ENCODE peak calls at places on chromosomes 2 and 18, in seven cellular contexts. W is endothelial cell, I is cardiac fibroblast, C is HFFc6, P is cardiac muscle cell, Y is astrocyte of the spinal cord, U is GM23338. J is an unnamed sample.

GRCh38 chr2:190149942-190150341 is 87.4 kb upstream of the MSTN start:
- DNase-seq in I (no peak), W (no peak), Y (no peak), C (no peak), U (peak; percentile 3), P (no peak), J (no peak)

GRCh38 chr2:84969511-84970265 is 1.3 kb upstream of the KCMF1 start:
- DNase-seq in W (peak; percentile 8), P (peak; percentile 34), Y (peak; percentile 52), I (peak; percentile 49), U (no peak), C (no peak), J (peak; percentile 40)

GRCh38 chr2:137947714-137948336 is 16.4 kb upstream of the HNMT start:
- DNase-seq in C (peak; percentile 71), P (peak; percentile 72), I (peak; percentile 89), W (peak; percentile 59), Y (peak; percentile 81), U (peak; percentile 75), J (peak; percentile 59)

GRCh38 chr2:64134813-64135212 is 9.4 kb downstream of the PELI1 start:
- DNase-seq in W (no peak), Y (no peak), C (peak; percentile 46), I (no peak), U (no peak), P (no peak), J (no peak)

GRCh38 chr2:118521272-118521671 is 326.2 kb downstream of the EN1 start:
- DNase-seq in I (no peak), W (no peak), P (no peak), C (no peak), U (no peak), Y (no peak), J (no peak)

GRCh38 chr2:101476605-101477208 is 1.8 kb upstream of the RFX8 start:
- DNase-seq in W (no peak), P (no peak), C (no peak), U (no peak), Y (no peak), I (no peak), J (no peak)

GRCh38 chr2:240958366-240959213 is 39.8 kb upstream of the SNED1 start:
- DNase-seq in I (no peak), C (no peak), Y (no peak), U (no peak), W (no peak), P (no peak), J (no peak)

GRCh38 chr2:10408649-10409579 is 39.2 kb downstream of the ODC1 start:
- DNase-seq in Y (peak; percentile 69), U (peak; percentile 91), W (peak; percentile 83), P (peak; percentile 90), I (peak; percentile 69), C (peak; percentile 57), J (peak; percentile 89)

GRCh38 chr2:172198908-172199307 is 96.2 kb upstream of the DLX2 start:
- DNase-seq in U (no peak), I (no peak), P (no peak), W (no peak), Y (no peak), C (no peak), J (no peak)

GRCh38 chr2:39216495-39217191 is 27.1 kb downstream of the CDKL4 start:
- DNase-seq in I (no peak), Y (no peak), W (no peak), P (no peak), C (no peak), U (no peak), J (peak; percentile 89)

GRCh38 chr18:12574494-12575185 is 83.3 kb downstream of the SPIRE1 start:
- DNase-seq in P (no peak), C (no peak), W (no peak), U (no peak), I (peak; percentile 12), Y (no peak), J (no peak)

GRCh38 chr18:10419420-10420103 is 34.9 kb upstream of the APCDD1 start:
- DNase-seq in C (peak; percentile 53), Y (peak; percentile 38), I (peak; percentile 3), P (no peak), W (no peak), U (no peak), J (no peak)

GRCh38 chr2:224369028-224369632 is 32.8 kb downstream of the FAM124B start:
- DNase-seq in I (peak; percentile 73), U (peak; percentile 89), Y (peak; percentile 54), W (peak; percentile 20), C (peak; percentile 38), P (peak; percentile 72), J (peak; percentile 26)

GRCh38 chr2:43279317-43279840 is 53.0 kb upstream of the ZFP36L2 start:
- DNase-seq in P (no peak), W (no peak), C (no peak), I (no peak), Y (no peak), U (no peak), J (no peak)

GRCh38 chr2:20224716-20225293 is at the start of gene SDC1:
- DNase-seq in I (peak; percentile 46), U (peak; percentile 76), W (peak; percentile 49), C (peak; percentile 37), Y (peak; percentile 57), P (peak; percentile 80), J (no peak)

GRCh38 chr2:109376115-109376514 is 237.7 kb downstream of the SEPTIN10 start:
- DNase-seq in P (no peak), U (no peak), I (peak; percentile 48), W (peak; percentile 2), Y (peak; percentile 48), C (peak; percentile 26), J (no peak)

GRCh38 chr2:100059638-100060037 is 82.8 kb downstream of the AFF3 start:
- DNase-seq in Y (no peak), I (no peak), W (no peak), C (no peak), P (no peak), U (no peak), J (no peak)

GRCh38 chr2:187169108-187169713 is 278.8 kb downstream of the CALCRL start:
- DNase-seq in I (peak; percentile 11), U (no peak), P (no peak), C (no peak), Y (peak; percentile 16), W (no peak), J (no peak)

GRCh38 chr2:183192343-183192742 is 68.1 kb downstream of the NUP35 start:
- DNase-seq in P (no peak), U (no peak), Y (no peak), C (no peak), I (no peak), W (no peak), J (no peak)

GRCh38 chr2:38483773-38484501 is 106.9 kb upstream of the ATL2 start:
- DNase-seq in P (no peak), Y (no peak), C (no peak), I (no peak), W (peak; percentile 20), U (no peak), J (no peak)

GRCh38 chr2:96112501-96113366 is 3.6 kb downstream of the ADRA2B start:
- DNase-seq in Y (no peak), P (no peak), W (no peak), U (no peak), C (no peak), I (no peak), J (no peak)

GRCh38 chr2:171523339-171523931 is 1.2 kb downstream of the CYBRD1 start:
- DNase-seq in C (peak; percentile 65), Y (peak; percentile 81), P (peak; percentile 69), I (peak; percentile 79), U (peak; percentile 83), W (peak; percentile 68), J (peak; percentile 42)

GRCh38 chr2:232120911-232121310 is 159.4 kb downstream of the DIS3L2 start:
- DNase-seq in U (no peak), C (no peak), I (no peak), W (no peak), P (no peak), Y (no peak), J (no peak)

DNA sequence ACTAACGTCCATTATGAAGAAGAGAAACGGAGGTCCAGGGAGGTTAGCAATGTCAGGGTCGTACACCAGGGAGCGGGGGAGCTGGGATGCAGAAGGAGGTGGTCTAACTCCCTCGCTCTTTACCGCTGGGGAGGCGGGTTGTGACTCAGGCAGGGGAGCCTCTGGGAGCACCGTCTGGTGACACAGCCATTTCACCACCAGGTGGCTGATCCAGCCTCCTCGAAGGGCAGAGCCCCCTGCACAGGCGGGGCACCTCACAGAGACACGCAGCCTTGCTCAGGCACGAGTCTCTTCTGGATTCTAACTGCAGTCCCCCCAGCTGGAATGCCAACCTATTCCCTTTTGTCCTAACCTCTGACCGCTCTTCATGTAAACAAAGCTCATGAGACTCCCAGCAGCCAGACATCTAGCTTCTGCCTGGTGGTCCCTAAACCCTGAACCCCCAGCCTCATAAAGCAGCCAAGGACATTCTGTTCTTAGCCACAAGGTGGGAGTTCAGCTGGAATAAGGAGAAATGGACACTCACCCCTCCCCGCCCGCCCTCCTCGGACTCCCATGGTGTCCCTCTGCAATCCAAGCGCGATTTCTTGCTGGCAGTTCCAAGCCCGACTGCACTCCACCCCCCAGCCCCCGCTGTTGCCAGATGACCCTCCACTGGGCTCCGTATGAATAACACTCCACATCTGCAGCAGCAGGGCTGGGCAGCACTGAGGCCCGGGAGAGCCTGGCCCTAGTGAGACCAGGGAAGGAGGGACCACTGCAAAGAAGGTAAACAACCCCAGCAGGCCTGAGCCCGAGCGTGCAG is 84.4 kb downstream of the TNS1 start:
- DNase-seq in I (peak; percentile 50), W (peak; percentile 37), U (peak; percentile 68), P (no peak), Y (peak; percentile 39), C (no peak), J (no peak)
- TF ChIP-seq CTCF in I (peak; percentile 45), W (no peak), U (peak; percentile 52), P (no peak), Y (no peak), C (no peak), J (no peak)

GRCh38 chr2:16722677-16723076 is 57.0 kb upstream of the CYRIA start:
- DNase-seq in I (no peak), U (peak; percentile 74), P (no peak), C (no peak), Y (no peak), W (peak; percentile 29), J (no peak)
- TF ChIP-seq CTCF in I (no peak), U (peak; percentile 62), P (no peak), C (no peak), Y (no peak), W (no peak), J (no peak)

DNA sequence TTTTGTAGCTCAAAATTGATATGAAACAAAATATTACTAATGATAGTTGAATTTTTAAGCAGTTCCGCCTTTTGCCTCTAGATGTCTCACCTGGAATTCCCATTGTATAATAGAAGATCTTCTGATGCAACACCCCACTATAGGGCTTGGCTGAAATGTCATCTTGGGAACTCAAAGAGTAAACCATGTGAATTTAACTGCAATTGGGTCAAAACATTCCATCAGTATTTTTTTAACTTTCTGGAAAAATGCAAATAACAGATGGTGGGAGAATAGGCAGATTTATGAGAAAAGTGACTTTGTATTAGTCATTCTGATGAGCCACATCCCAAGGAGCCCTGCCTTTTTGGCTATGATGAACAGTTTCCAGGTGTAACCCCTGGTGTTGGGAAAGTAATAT is 489.9 kb downstream of the NYAP2 start:
- DNase-seq in P (peak; percentile 51), Y (peak; percentile 86), C (peak; percentile 88), U (peak; percentile 70), W (peak; percentile 9), I (peak; percentile 92), J (no peak)
- TF ChIP-seq CTCF in P (peak; percentile 75), Y (peak; percentile 67), C (peak; percentile 91), U (peak; percentile 79), W (peak; percentile 82), I (peak; percentile 75), J (peak; percentile 76)

DNA sequence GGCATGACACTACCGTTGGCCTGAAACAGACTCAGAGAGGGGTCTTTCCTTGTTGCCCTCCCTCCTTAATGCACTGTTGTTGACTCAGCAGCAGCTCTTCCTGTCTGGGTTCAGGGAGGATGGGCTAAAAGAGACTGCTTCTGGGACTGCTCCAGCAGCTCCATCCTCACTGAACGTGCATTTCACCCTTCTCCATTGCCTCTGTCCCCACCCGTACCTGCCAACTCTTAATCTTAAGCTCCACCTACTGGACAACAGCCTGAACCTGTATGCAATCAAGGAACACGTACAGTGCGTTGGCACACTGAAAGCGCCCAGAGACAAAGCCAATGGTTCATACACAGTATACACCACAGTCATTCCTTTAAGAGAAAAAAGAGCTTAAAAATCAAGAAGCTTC is 230.8 kb upstream of the RAB6C start:
- DNase-seq in W (no peak), C (no peak), Y (no peak), P (peak; percentile 49), I (no peak), U (peak; percentile 66), J (no peak)
- TF ChIP-seq CTCF in W (no peak), C (no peak), Y (no peak), P (no peak), I (no peak), U (peak; percentile 54), J (no peak)